ENCODE peak calls at places on chromosome 7, in six cellular contexts. C is astrocyte; K is IMR-90; R is CD8-positive, alpha-beta T cell; O is HFFc6; H is heart right ventricle. X is an unnamed sample.

GRCh38 chr7:102004229-102004628 is 186.8 kb downstream of the CUX1 start:
- DNase-seq in C (peak), K (peak), R (no peak), O (no peak), H (no peak), X (peak)

GRCh38 chr7:135714534-135715009 is 13.4 kb downstream of the SLC13A4 start:
- DNase-seq in C (peak), K (peak), R (no peak), O (peak), H (no peak), X (peak)

GRCh38 chr7:6273380-6273837 is 985 bp upstream of the CYTH3 start:
- DNase-seq in C (no peak), K (no peak), R (no peak), O (no peak), H (no peak), X (no peak)

GRCh38 chr7:127525866-127526456 is 59.4 kb downstream of the GCC1 start:
- DNase-seq in C (no peak), K (no peak), R (no peak), O (no peak), H (no peak), X (no peak)

GRCh38 chr7:1512781-1513656 is 8.8 kb upstream of the INTS1 start:
- DNase-seq in C (peak), K (peak), R (peak), O (peak), H (peak), X (peak)

GRCh38 chr7:47403341-47403866 is 178.5 kb downstream of the TNS3 start:
- DNase-seq in C (peak), K (no peak), R (no peak), O (no peak), H (no peak), X (no peak)

GRCh38 chr7:105055621-105056020 is 41.6 kb downstream of the KMT2E start:
- DNase-seq in C (no peak), K (no peak), R (no peak), O (no peak), H (no peak), X (no peak)

GRCh38 chr7:116330961-116331360 is 120.6 kb downstream of the TES start:
- DNase-seq in C (peak), K (peak), R (no peak), O (peak), H (no peak), X (no peak)

GRCh38 chr7:5625938-5626337 is 155.5 kb downstream of the RNF216 start:
- DNase-seq in C (peak), K (peak), R (no peak), O (peak), H (no peak), X (peak)

GRCh38 chr7:120521761-120522737 is 249.1 kb downstream of the KCND2 start:
- DNase-seq in C (no peak), K (no peak), R (no peak), O (no peak), H (no peak), X (no peak)

GRCh38 chr7:84237533-84238173 is 43.1 kb upstream of the SEMA3A start:
- DNase-seq in C (peak), K (peak), R (no peak), O (peak), H (no peak), X (peak)

GRCh38 chr7:97271619-97272018 is 154.1 kb downstream of the SDHAF3 start:
- DNase-seq in C (no peak), K (no peak), R (no peak), O (no peak), H (no peak), X (no peak)

GRCh38 chr7:9870674-9871073 is 1103.0 kb upstream of the PHF14 start:
- DNase-seq in C (no peak), K (no peak), R (no peak), O (no peak), H (no peak), X (no peak)

GRCh38 chr7:143385891-143386781 is 5.0 kb downstream of the ZYX start:
- DNase-seq in C (peak), K (no peak), R (peak), O (no peak), H (no peak), X (peak)

GRCh38 chr7:16926861-16927260 is 45.1 kb upstream of the AGR3 start:
- DNase-seq in C (no peak), K (no peak), R (no peak), O (no peak), H (no peak), X (no peak)

GRCh38 chr7:103129702-103130557 is 19.0 kb downstream of the NAPEPLD start:
- DNase-seq in C (no peak), K (no peak), R (no peak), O (no peak), H (no peak), X (no peak)

GRCh38 chr7:25314729-25315267 is 86.5 kb upstream of the NPVF start:
- DNase-seq in C (no peak), K (no peak), R (no peak), O (no peak), H (no peak), X (peak)

GRCh38 chr7:16753932-16754571 is 497 bp downstream of the TSPAN13 start:
- DNase-seq in C (peak), K (peak), R (no peak), O (no peak), H (peak), X (peak)

GRCh38 chr7:2621061-2621828 is 10.5 kb upstream of the TTYH3 start:
- DNase-seq in C (peak), K (peak), R (no peak), O (peak), H (peak), X (peak)

GRCh38 chr7:5396542-5396941 is 27.1 kb downstream of the TNRC18 start:
- DNase-seq in C (no peak), K (no peak), R (peak), O (no peak), H (no peak), X (no peak)

GRCh38 chr7:70657532-70657931 is 474.4 kb upstream of the GALNT17 start:
- DNase-seq in C (no peak), K (no peak), R (no peak), O (no peak), H (no peak), X (no peak)

GRCh38 chr7:85239114-85239513 is 52.3 kb upstream of the SEMA3D start:
- DNase-seq in C (no peak), K (no peak), R (no peak), O (no peak), H (no peak), X (no peak)

GRCh38 chr7:81499262-81500116 is 270.4 kb downstream of the HGF start:
- DNase-seq in C (peak), K (peak), R (no peak), O (peak), H (no peak), X (peak)

GRCh38 chr7:81503321-81503720 is 266.5 kb downstream of the HGF start:
- DNase-seq in C (no peak), K (no peak), R (no peak), O (no peak), H (no peak), X (no peak)

GRCh38 chr7:81500631-81501030 is 269.2 kb downstream of the HGF start:
- DNase-seq in C (no peak), K (no peak), R (no peak), O (no peak), H (no peak), X (no peak)

GRCh38 chr7:81503771-81504170 is 266.1 kb downstream of the HGF start:
- DNase-seq in C (no peak), K (no peak), R (no peak), O (no peak), H (no peak), X (no peak)

DNA sequence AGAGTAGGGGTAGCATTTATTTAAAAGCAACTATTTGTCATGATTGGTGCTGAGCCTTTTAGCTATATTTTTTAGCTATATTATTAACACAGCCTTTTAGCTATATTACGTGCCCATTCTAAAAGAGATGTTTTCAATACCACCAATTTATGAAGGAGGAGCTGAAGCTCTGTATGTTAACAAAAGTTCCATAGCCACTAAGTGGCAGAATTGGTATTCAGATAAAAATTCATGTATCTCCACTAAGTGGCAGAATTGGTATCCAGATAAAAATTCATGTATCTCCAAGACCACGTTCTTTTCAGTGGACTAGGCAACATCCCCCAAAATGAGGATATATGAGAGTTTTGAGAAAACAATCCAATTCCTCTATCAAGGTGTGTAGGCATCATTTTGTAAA is 268.6 kb downstream of the HGF start:
- DNase-seq in C (peak), K (peak), R (no peak), O (peak), H (no peak), X (peak)
- TF ChIP-seq CTCF in C (peak), K (peak), R (no peak), O (peak), H (peak), X (peak)

GRCh38 chr7:66643395-66643794 is 14.7 kb downstream of the KCTD7 start:
- DNase-seq in C (no peak), K (no peak), R (no peak), O (no peak), H (no peak), X (no peak)
- TF ChIP-seq CTCF in C (no peak), K (no peak), R (no peak), O (no peak), H (no peak), X (no peak)

GRCh38 chr7:92115821-92116220 is 18.5 kb downstream of the CYP51A1 start:
- DNase-seq in C (no peak), K (no peak), R (no peak), O (no peak), H (no peak), X (no peak)

GRCh38 chr7:92108821-92109220 is 25.5 kb downstream of the CYP51A1 start:
- DNase-seq in C (no peak), K (no peak), R (no peak), O (no peak), H (no peak), X (no peak)

GRCh38 chr7:92110857-92111256 is 23.4 kb downstream of the CYP51A1 start:
- DNase-seq in C (no peak), K (no peak), R (no peak), O (no peak), H (no peak), X (no peak)
- TF ChIP-seq CTCF in C (no peak), K (no peak), R (no peak), O (no peak), H (no peak), X (no peak)

DNA sequence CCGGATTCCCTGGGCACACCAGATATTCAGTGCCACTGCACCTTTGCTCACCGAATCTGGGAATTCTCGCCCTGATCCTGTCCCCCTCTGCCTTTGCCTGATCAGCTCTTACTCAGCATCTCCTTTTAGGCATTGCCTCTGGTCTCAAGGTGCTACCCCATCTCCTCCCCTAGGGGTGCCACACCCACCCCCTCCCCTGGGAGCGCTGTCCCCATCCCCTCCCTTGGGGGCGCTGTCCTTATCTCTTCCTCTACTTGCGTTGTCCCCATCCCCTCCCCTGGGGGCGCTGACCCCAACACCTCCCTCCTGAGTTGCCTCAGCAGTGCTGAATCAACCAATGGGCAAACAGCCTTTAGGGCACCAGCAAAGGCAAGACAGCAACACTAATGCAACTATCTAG is 686.9 kb upstream of the FOXK1 start:
- DNase-seq in C (no peak), K (no peak), R (no peak), O (no peak), H (no peak), X (no peak)
- TF ChIP-seq CTCF in C (no peak), K (no peak), R (no peak), O (no peak), H (no peak), X (no peak)

GRCh38 chr7:73577627-73578341 is 595 bp downstream of the TBL2 start:
- DNase-seq in C (no peak), K (no peak), R (no peak), O (no peak), H (no peak), X (peak)

GRCh38 chr7:73573276-73573675 is 5.1 kb downstream of the TBL2 start:
- DNase-seq in C (no peak), K (no peak), R (no peak), O (no peak), H (no peak), X (no peak)

GRCh38 chr7:73582664-73583202 is 4.4 kb upstream of the TBL2 start:
- DNase-seq in C (no peak), K (no peak), R (no peak), O (no peak), H (no peak), X (no peak)

GRCh38 chr7:73573791-73574190 is 4.6 kb downstream of the TBL2 start:
- DNase-seq in C (no peak), K (no peak), R (no peak), O (no peak), H (no peak), X (no peak)

DNA sequence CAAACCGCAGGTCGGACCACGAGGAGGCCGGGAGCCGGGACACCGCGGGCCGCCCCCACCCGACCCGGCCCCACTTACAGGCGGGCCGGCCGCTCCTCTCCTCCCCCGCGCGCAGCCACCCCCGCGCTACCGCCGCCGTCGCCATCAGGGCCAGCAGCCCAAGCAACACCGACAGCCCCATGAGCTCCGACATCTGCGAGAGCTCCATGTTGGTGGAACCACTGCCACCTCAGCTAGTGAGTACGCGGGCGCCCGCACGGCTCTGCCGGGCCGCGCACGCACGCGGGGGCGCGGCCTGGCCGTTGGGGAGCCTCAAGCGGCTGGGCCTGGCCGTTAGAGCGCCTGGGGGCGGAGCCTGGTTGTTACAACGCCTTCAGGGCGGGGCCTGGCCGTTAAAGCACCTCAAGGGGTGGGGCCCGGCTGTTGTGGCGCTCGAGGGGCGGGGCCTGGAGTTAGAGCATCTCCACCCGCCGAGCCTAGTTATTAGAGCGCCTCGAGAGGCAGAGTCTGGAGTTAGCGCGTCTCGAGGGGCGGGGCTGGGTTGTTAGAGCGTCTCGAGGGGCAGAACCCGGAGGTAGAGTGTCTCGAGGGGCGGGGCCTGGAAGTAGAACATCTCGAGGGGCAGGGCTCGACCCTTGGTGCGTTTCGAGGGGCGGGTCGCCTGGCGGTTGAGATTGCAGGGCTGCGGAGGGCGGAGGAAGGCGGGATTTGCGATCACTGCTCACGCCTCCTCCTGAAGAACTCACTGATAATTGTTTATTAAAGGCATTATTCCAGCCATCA is at the start of gene TBL2:
- DNase-seq in C (peak), K (peak), R (peak), O (peak), H (peak), X (peak)
- TF ChIP-seq CTCF in C (no peak), K (peak), R (no peak), O (peak), H (no peak), X (peak)

GRCh38 chr7:137903382-137904169 is 56.8 kb upstream of the DGKI start:
- DNase-seq in C (peak), K (peak), R (peak), O (peak), H (no peak), X (peak)
- TF ChIP-seq CTCF in C (peak), K (peak), R (peak), O (peak), H (peak), X (peak)

GRCh38 chr7:100865372-100865911 is 1.7 kb upstream of the TRIP6 start:
- DNase-seq in C (peak), K (peak), R (no peak), O (no peak), H (no peak), X (no peak)
- TF ChIP-seq CTCF in C (no peak), K (no peak), R (no peak), O (peak), H (no peak), X (no peak)

GRCh38 chr7:134021861-134022260 is 105.3 kb upstream of the LRGUK start:
- DNase-seq in C (no peak), K (no peak), R (no peak), O (no peak), H (no peak), X (no peak)
- TF ChIP-seq CTCF in C (no peak), K (no peak), R (no peak), O (no peak), H (no peak), X (no peak)

X was measured in fibroblast of pulmonary artery.